ENCODE peak calls at places on chromosomes 4 and X, in six cellular contexts. R is mammary epithelial cell, N is left lung, P is foreskin fibroblast, F is cardiac muscle cell, K is activated B cell treated with CpG ODN at 0.5 μM for 24 hours. J is an unnamed sample.

GRCh38 chr4:147843162-147843561 is 111.3 kb downstream of the ARHGAP10 start:
- DNase-seq in F (no peak), R (no peak), N (no peak), P (no peak), K (no peak), J (no peak)

GRCh38 chr4:15349426-15349825 is 78.4 kb upstream of the C1QTNF7 start:
- DNase-seq in P (no peak), N (no peak), F (no peak), R (no peak), K (no peak), J (no peak)

GRCh38 chr4:83043801-83044407 is 8.9 kb downstream of the COPS4 start:
- DNase-seq in K (no peak), P (peak; percentile 58), R (peak; percentile 62), F (no peak), N (no peak), J (no peak)

GRCh38 chrX:31092476-31092875 is 20.6 kb upstream of the FTHL17 start:
- DNase-seq in R (peak; percentile 20), P (no peak), N (no peak), F (no peak), K (no peak), J (no peak)

GRCh38 chrX:27254663-27255062 is 208.5 kb downstream of the PPP4R3C start:
- DNase-seq in R (no peak), F (no peak), N (no peak), K (no peak), P (no peak), J (no peak)

GRCh38 chr4:44415251-44415650 is 33.4 kb downstream of the KCTD8 start:
- DNase-seq in P (no peak), F (no peak), R (no peak), N (no peak), K (no peak), J (no peak)

GRCh38 chrX:154748712-154749339 is 2.1 kb downstream of the GAB3 start:
- DNase-seq in R (peak; percentile 45), N (no peak), F (peak; percentile 61), K (no peak), P (no peak), J (no peak)

GRCh38 chr4:3337357-3337732 is 44.5 kb downstream of the RGS12 start:
- DNase-seq in P (no peak), F (no peak), K (no peak), R (no peak), N (no peak), J (no peak)

GRCh38 chrX:11908371-11908770 is 150.3 kb downstream of the MSL3 start:
- DNase-seq in R (peak; percentile 25), K (no peak), P (no peak), F (peak; percentile 10), N (no peak), J (no peak)

GRCh38 chr4:704198-704891 is 1.3 kb upstream of the PCGF3 start:
- DNase-seq in N (peak; percentile 85), R (no peak), K (no peak), P (no peak), F (no peak), J (peak; percentile 89)

GRCh38 chr4:25925486-25926201 is 11.6 kb downstream of the SMIM20 start:
- DNase-seq in K (no peak), R (peak; percentile 20), N (no peak), F (peak; percentile 41), P (peak; percentile 47), J (no peak)

GRCh38 chrX:14489437-14489836 is 39.9 kb upstream of the GLRA2 start:
- DNase-seq in P (no peak), F (no peak), R (no peak), N (no peak), K (no peak), J (no peak)

GRCh38 chrX:68842781-68843581 is 14.2 kb downstream of the EFNB1 start:
- DNase-seq in N (no peak), K (no peak), P (no peak), F (no peak), R (peak; percentile 60), J (no peak)

GRCh38 chr4:6198278-6198677 is 2.1 kb downstream of the JAKMIP1 start:
- DNase-seq in P (no peak), F (no peak), K (no peak), N (no peak), R (no peak), J (peak; percentile 73)

GRCh38 chr4:90815569-90815968 is 688.4 kb downstream of the CCSER1 start:
- DNase-seq in N (no peak), K (no peak), F (no peak), R (no peak), P (no peak), J (no peak)

GRCh38 chr4:41067369-41067768 is 147.0 kb downstream of the APBB2 start:
- DNase-seq in N (no peak), R (no peak), P (peak; percentile 38), K (no peak), F (no peak), J (no peak)

GRCh38 chrX:130211415-130212186 is 39.8 kb downstream of the RAB33A start:
- DNase-seq in P (no peak), F (no peak), N (no peak), K (no peak), R (no peak), J (no peak)

GRCh38 chr4:89619230-89619962 is 217.6 kb downstream of the SNCA start:
- DNase-seq in F (no peak), R (no peak), N (no peak), K (no peak), P (no peak), J (no peak)

GRCh38 chr4:23680616-23681518 is 209.0 kb downstream of the PPARGC1A start:
- DNase-seq in R (no peak), N (no peak), K (no peak), P (no peak), F (no peak), J (no peak)

GRCh38 chrX:34426334-34426733 is 230.8 kb downstream of the TMEM47 start:
- DNase-seq in N (no peak), P (no peak), F (peak; percentile 7), R (no peak), K (no peak), J (no peak)

GRCh38 chrX:51902651-51903050 is 9.2 kb downstream of the MAGED1 start:
- DNase-seq in K (no peak), F (no peak), P (no peak), R (no peak), N (no peak), J (no peak)

GRCh38 chrX:9785944-9786741 is at the start of gene SHROOM2:
- DNase-seq in R (no peak), P (no peak), F (peak; percentile 72), N (peak; percentile 56), K (no peak), J (peak; percentile 48)

GRCh38 chr4:134027931-134028330 is 173.7 kb downstream of the PABPC4L start:
- DNase-seq in R (peak; percentile 66), N (no peak), F (no peak), K (no peak), P (peak; percentile 34), J (no peak)

GRCh38 chrX:65837875-65838549 is 170.6 kb downstream of the MSN start:
- DNase-seq in P (no peak), F (no peak), R (no peak), K (no peak), N (no peak), J (no peak)

GRCh38 chr4:5307928-5308327 is 256.6 kb downstream of the STK32B start:
- DNase-seq in K (no peak), F (no peak), P (no peak), R (no peak), N (no peak), J (no peak)

GRCh38 chr4:182074139-182074538 is 169.1 kb upstream of the TENM3 start:
- DNase-seq in K (no peak), N (no peak), P (no peak), F (no peak), R (no peak), J (no peak)

GRCh38 chr4:106898621-106899230 is 137.4 kb downstream of the DKK2 start:
- DNase-seq in F (peak; percentile 81), N (no peak), P (peak; percentile 53), K (no peak), R (peak; percentile 37), J (no peak)
- TF ChIP-seq CTCF in F (peak; percentile 78), N (peak; percentile 46), P (peak; percentile 68), K (no peak), R (peak; percentile 95), J (no peak)

GRCh38 chr4:157804986-157805385 is 367.8 kb downstream of the GASK1B start:
- DNase-seq in F (peak; percentile 53), P (no peak), K (no peak), N (no peak), R (peak; percentile 32), J (no peak)
- TF ChIP-seq CTCF in F (peak; percentile 17), P (peak; percentile 27), K (no peak), N (no peak), R (peak; percentile 33), J (no peak)

GRCh38 chr4:178275671-178276360 is 833.6 kb upstream of the AGA start:
- DNase-seq in R (no peak), N (no peak), K (no peak), F (no peak), P (no peak), J (no peak)
- TF ChIP-seq CTCF in R (no peak), N (no peak), K (no peak), F (no peak), P (no peak), J (no peak)

DNA sequence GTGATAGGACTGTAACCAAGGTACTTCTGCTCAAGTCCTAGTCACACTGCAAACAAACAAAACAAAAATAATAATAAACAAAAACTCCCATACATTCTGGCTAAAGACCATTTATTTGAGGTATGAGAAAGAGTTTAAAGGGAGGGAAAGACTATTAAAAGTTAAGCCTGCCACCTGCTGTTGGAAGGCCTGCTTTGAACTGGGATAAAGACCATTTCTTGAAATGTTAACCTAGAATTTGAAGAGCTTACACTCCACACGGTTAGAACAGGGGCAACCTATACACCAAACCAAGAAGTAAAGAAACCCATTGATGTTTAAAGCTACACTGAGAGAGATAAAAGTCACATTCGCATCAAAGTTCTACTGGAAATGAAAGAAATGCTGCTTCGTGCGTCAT is 548.7 kb upstream of the DIPK2B start:
- DNase-seq in F (no peak), N (no peak), K (no peak), R (no peak), P (no peak), J (no peak)
- TF ChIP-seq CTCF in F (peak; percentile 44), N (no peak), K (no peak), R (peak; percentile 40), P (no peak), J (no peak)

GRCh38 chr4:27702710-27703431 is 842.2 kb downstream of the STIM2 start:
- DNase-seq in F (peak; percentile 41), K (no peak), R (peak; percentile 28), P (no peak), N (no peak), J (no peak)
- TF ChIP-seq CTCF in F (no peak), K (no peak), R (peak; percentile 23), P (no peak), N (no peak), J (no peak)

GRCh38 chr4:86935499-86935832 is 655 bp downstream of the AFF1 start:
- DNase-seq in R (no peak), F (peak; percentile 47), K (no peak), N (no peak), P (no peak), J (no peak)

GRCh38 chr4:86934147-86934771 is 552 bp upstream of the AFF1 start:
- DNase-seq in R (no peak), K (no peak), P (no peak), F (peak; percentile 31), N (no peak), J (no peak)

GRCh38 chr4:86934772-86935498 is at the start of gene AFF1:
- DNase-seq in R (peak; percentile 90), F (peak; percentile 96), K (peak; percentile 79), N (peak; percentile 98), P (peak; percentile 94), J (peak; percentile 97)

GRCh38 chr4:86939123-86939522 is 4.3 kb downstream of the AFF1 start:
- DNase-seq in F (no peak), P (no peak), R (no peak), N (no peak), K (no peak), J (no peak)

GRCh38 chr4:86935833-86936721 is 1.3 kb downstream of the AFF1 start:
- DNase-seq in K (peak; percentile 66), F (peak; percentile 45), R (peak; percentile 88), N (peak; percentile 87), P (peak; percentile 63), J (peak; percentile 92)
- TF ChIP-seq CTCF in K (no peak), F (no peak), R (no peak), N (no peak), P (no peak), J (no peak)